ENCODE peak calls at places on chromosomes 2 and 18, in four cellular contexts. U is neuronal stem cell; S is activated T-helper 1 cell treated with anti-CD3 and anti-CD28 coated beads, Interleukin-12 subunit alpha, Interleukin-12 subunit beta, Interleukin-2, Interleukin-4 antibody, amounts not matched to agents 30 ng/mL and 10 ng/mL and 1 ng/mL, durations not matched to agents 14 hours and 24 hours and 36 hours; C is A172. Y is an unnamed sample.

GRCh38 chr2:127362971-127363370 is 24.8 kb downstream of the MAP3K2 start:
- DNase-seq in U (no peak), S (no peak), C (no peak), Y (no peak)

GRCh38 chr2:88199912-88200682 is 30.0 kb downstream of the THNSL2 start:
- DNase-seq in U (peak), S (no peak), C (no peak), Y (no peak)

GRCh38 chr2:66567742-66568141 is 132.8 kb downstream of the MEIS1 start:
- DNase-seq in U (no peak), S (no peak), C (no peak), Y (no peak)

GRCh38 chr2:46984642-46985476 is 69.3 kb upstream of the MCFD2 start:
- DNase-seq in U (no peak), S (peak), C (peak), Y (peak)

GRCh38 chr2:69517410-69517809 is 80.2 kb upstream of the NFU1 start:
- DNase-seq in U (no peak), S (no peak), C (no peak), Y (no peak)

GRCh38 chr2:65403529-65403915 is 28.9 kb downstream of the SPRED2 start:
- DNase-seq in U (no peak), S (no peak), C (no peak), Y (no peak)

GRCh38 chr2:166375205-166375735 is 474 bp downstream of the SCN9A start:
- DNase-seq in U (no peak), S (no peak), C (peak), Y (no peak)

GRCh38 chr2:30368258-30368657 is 78.8 kb upstream of the LCLAT1 start:
- DNase-seq in U (no peak), S (no peak), C (peak), Y (no peak)

GRCh38 chr18:35050004-35050623 is 8.9 kb downstream of the MAPRE2 start:
- DNase-seq in U (no peak), S (no peak), C (peak), Y (no peak)

GRCh38 chr18:43587538-43588153 is 310.4 kb upstream of the SYT4 start:
- DNase-seq in U (peak), S (no peak), C (peak), Y (peak)

GRCh38 chr2:231715499-231715837 is 7.1 kb downstream of the PTMA start:
- DNase-seq in U (no peak), S (no peak), C (no peak), Y (no peak)

GRCh38 chr2:148999451-148999891 is 39.0 kb upstream of the LYPD6B start:
- DNase-seq in U (no peak), S (no peak), C (no peak), Y (no peak)

GRCh38 chr2:172404824-172405223 is 22.6 kb upstream of the ITGA6 start:
- DNase-seq in U (no peak), S (no peak), C (peak), Y (peak)

GRCh38 chr2:176758426-176758825 is 454.2 kb upstream of the HNRNPA3 start:
- DNase-seq in U (no peak), S (no peak), C (no peak), Y (no peak)

GRCh38 chr2:178480227-178481181 is at the start of gene PLEKHA3:
- DNase-seq in U (peak), S (peak), C (peak), Y (peak)

GRCh38 chr2:152242787-152243472 is 67.4 kb upstream of the STAM2 start:
- DNase-seq in U (no peak), S (no peak), C (no peak), Y (no peak)

GRCh38 chr2:134706587-134707329 is 12.0 kb downstream of the TMEM163 start:
- DNase-seq in U (no peak), S (no peak), C (peak), Y (peak)

GRCh38 chr2:238231251-238231793 is 8.5 kb downstream of the HES6 start:
- DNase-seq in U (peak), S (peak), C (no peak), Y (peak)

GRCh38 chr2:236641051-236641450 is 71.4 kb downstream of the ACKR3 start:
- DNase-seq in U (no peak), S (no peak), C (no peak), Y (no peak)

GRCh38 chr18:2805970-2806943 is 40.5 kb upstream of the EMILIN2 start:
- DNase-seq in U (no peak), S (no peak), C (no peak), Y (no peak)

GRCh38 chr2:218259099-218259921 is 1.5 kb upstream of the GPBAR1 start:
- DNase-seq in U (no peak), S (no peak), C (no peak), Y (no peak)

GRCh38 chr2:113061241-113061640 is 2.2 kb downstream of the IL36RN start:
- DNase-seq in U (no peak), S (no peak), C (no peak), Y (no peak)

GRCh38 chr2:169012812-169013627 is 18.1 kb downstream of the ABCB11 start:
- DNase-seq in U (no peak), S (no peak), C (no peak), Y (no peak)